ENCODE peak calls at places on chromosomes 6 and 20, in seven cellular contexts. A, V, X, K, L, R and F are unnamed samples.
A peak's percentile ranks its signal among the peaks of the same experiment; 100 is the strongest.

GRCh38 chr20:51860015-51860882 is 57.9 kb upstream of the SALL4 start:
- DNase-seq in K (no peak), R (peak; percentile 84), L (peak; percentile 76), V (peak; percentile 85), A (no peak), X (no peak), F (no peak)

GRCh38 chr6:33843696-33844121 is 39.9 kb upstream of the MLN start:
- DNase-seq in X (no peak), K (no peak), V (no peak), R (no peak), A (no peak), L (no peak), F (no peak)

GRCh38 chr6:37804676-37805075 is 14.9 kb upstream of the ZFAND3 start:
- DNase-seq in L (no peak), X (no peak), R (no peak), V (no peak), K (no peak), A (no peak), F (peak; percentile 60)

GRCh38 chr6:107506145-107506544 is 16.2 kb downstream of the SOBP start:
- DNase-seq in A (no peak), L (no peak), R (peak; percentile 41), V (peak; percentile 75), X (no peak), K (no peak), F (no peak)

GRCh38 chr6:159969204-159969912 is 476 bp downstream of the IGF2R start:
- DNase-seq in X (no peak), V (peak; percentile 23), K (peak; percentile 95), A (no peak), R (no peak), L (peak; percentile 58), F (peak; percentile 35)

GRCh38 chr20:16349518-16350295 is 223.5 kb downstream of the KIF16B start:
- DNase-seq in V (no peak), A (no peak), K (no peak), R (no peak), X (no peak), L (peak; percentile 5), F (peak; percentile 7)

GRCh38 chr6:21666788-21667681 is 73.5 kb downstream of the SOX4 start:
- DNase-seq in A (no peak), R (no peak), V (no peak), L (no peak), K (no peak), X (no peak), F (peak; percentile 17)

GRCh38 chr6:46888578-46888977 is 33.2 kb downstream of the ADGRF5 start:
- DNase-seq in X (no peak), A (no peak), K (no peak), L (no peak), V (no peak), R (peak; percentile 91), F (peak; percentile 11)

GRCh38 chr20:34559311-34560140 is 1.0 kb downstream of the MAP1LC3A start:
- DNase-seq in R (no peak), V (no peak), L (no peak), K (peak; percentile 83), A (no peak), X (peak; percentile 33), F (peak; percentile 30)

GRCh38 chr6:24832794-24833193 is 34.1 kb upstream of the ARMH2 start:
- DNase-seq in K (no peak), V (no peak), L (no peak), X (no peak), A (no peak), R (no peak), F (no peak)
- H3K4me3 ChIP-seq in K (no peak overlapping the region), V (no peak overlapping the region), L (no peak overlapping the region), X (no peak overlapping the region), A (no peak overlapping the region), R (no peak overlapping the region), F (no peak overlapping the region)

GRCh38 chr6:89351632-89352328 is 742 bp downstream of the UBE2J1 start:
- DNase-seq in K (no peak), V (peak; percentile 78), L (peak; percentile 41), R (peak; percentile 22), X (no peak), A (no peak), F (peak; percentile 4)

GRCh38 chr6:89348372-89348771 is 4.2 kb downstream of the UBE2J1 start:
- DNase-seq in X (no peak), V (no peak), L (peak; percentile 17), A (no peak), K (no peak), R (no peak), F (peak; percentile 52)

GRCh38 chr6:89350281-89351037 is 2.1 kb downstream of the UBE2J1 start:
- DNase-seq in X (peak; percentile 41), K (no peak), V (peak; percentile 37), A (no peak), R (no peak), L (peak; percentile 17), F (peak; percentile 70)

GRCh38 chr6:89347825-89348224 is 4.7 kb downstream of the UBE2J1 start:
- DNase-seq in L (peak; percentile 44), K (no peak), A (no peak), V (no peak), X (no peak), R (no peak), F (no peak)

GRCh38 chr6:89346433-89346832 is 6.1 kb downstream of the UBE2J1 start:
- DNase-seq in A (no peak), X (no peak), R (no peak), V (no peak), L (peak; percentile 14), K (no peak), F (no peak)
- H3K4me3 ChIP-seq in A (no peak overlapping the region), X (no peak overlapping the region), R (no peak overlapping the region), V (no peak overlapping the region), L (no peak overlapping the region), K (no peak overlapping the region), F (no peak overlapping the region)

GRCh38 chr6:30883476-30883742 is 910 bp upstream of the DDR1 start:
- DNase-seq in R (no peak), X (no peak), V (no peak), K (no peak), A (no peak), L (no peak), F (no peak)
- H3K4me3 ChIP-seq in R (peak overlapping the region; percentile 70), X (no peak overlapping the region), V (peak overlapping the region; percentile 61), K (peak overlapping the region; percentile 60), A (peak overlapping the region; percentile 89), L (no peak overlapping the region), F (no peak overlapping the region)

GRCh38 chr6:136787726-136788068 is 4.6 kb downstream of the MAP3K5 start:
- DNase-seq in X (no peak), K (no peak), V (no peak), R (no peak), A (no peak), L (no peak), F (no peak)
- H3K4me3 ChIP-seq in X (peak overlapping the region; percentile 16), K (peak overlapping the region; percentile 91), V (no peak overlapping the region), R (no peak overlapping the region), A (peak overlapping the region; percentile 96), L (no peak overlapping the region), F (no peak overlapping the region)

DNA sequence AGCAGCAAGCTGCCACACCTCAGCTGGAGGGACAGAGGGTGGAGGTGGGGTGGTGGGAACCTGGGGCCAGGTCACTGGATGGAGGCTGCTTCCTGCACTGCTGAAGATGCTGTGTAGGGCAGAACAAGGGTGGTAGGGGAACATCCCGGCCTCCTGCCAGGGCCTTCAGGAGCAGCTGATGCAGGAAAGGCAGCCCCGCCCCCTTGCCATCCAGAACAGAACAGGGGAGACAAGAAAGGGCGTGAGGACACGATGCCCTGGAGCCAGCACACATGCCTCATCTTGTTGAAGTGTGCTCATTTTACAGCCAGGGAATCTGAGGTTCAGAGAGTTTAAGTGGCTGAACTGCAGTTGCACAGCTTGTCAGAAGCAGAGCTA is 43.1 kb upstream of the PHACTR3 start:
- DNase-seq in L (no peak), A (no peak), K (no peak), V (no peak), X (no peak), R (no peak), F (no peak)
- H3K4me3 ChIP-seq in L (no peak overlapping the region), A (no peak overlapping the region), K (no peak overlapping the region), V (no peak overlapping the region), X (no peak overlapping the region), R (no peak overlapping the region), F (no peak overlapping the region)

DNA sequence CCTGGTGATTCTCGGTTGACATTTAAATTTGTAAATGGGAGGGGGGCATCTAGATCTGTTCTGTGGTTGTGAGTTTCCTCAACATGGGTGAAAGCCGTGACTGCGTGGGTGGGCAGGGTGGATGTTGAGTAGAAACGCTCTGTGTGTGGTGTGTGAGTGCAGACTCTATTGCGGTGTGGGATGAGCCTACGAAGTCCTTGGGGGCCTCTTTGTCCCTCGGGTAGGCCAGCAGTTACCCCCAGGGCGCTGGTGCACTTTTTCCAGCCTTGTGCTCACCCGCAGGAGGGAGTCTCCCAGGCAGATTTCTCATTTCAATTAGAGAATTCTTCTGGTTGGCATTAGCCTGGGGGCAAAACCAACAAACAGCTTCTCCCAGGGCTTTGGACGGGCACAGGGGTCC is 10.6 kb downstream of the TOX2 start:
- DNase-seq in R (no peak), L (no peak), V (no peak), A (no peak), X (peak; percentile 44), K (no peak), F (no peak)
- H3K4me3 ChIP-seq in R (no peak overlapping the region), L (no peak overlapping the region), V (no peak overlapping the region), A (no peak overlapping the region), X (peak overlapping the region; percentile 3), K (no peak overlapping the region), F (no peak overlapping the region)

GRCh38 chr20:45253260-45253659 is 1.1 kb downstream of the SLPI start:
- DNase-seq in L (no peak), K (no peak), V (no peak), X (no peak), A (no peak), R (peak; percentile 88), F (no peak)
- H3K4me3 ChIP-seq in L (no peak overlapping the region), K (no peak overlapping the region), V (no peak overlapping the region), X (no peak overlapping the region), A (peak overlapping the region; percentile 57), R (peak overlapping the region; percentile 58), F (no peak overlapping the region)

GRCh38 chr20:38724603-38725457 is 544 bp downstream of the SLC32A1 start:
- DNase-seq in A (no peak), K (no peak), V (no peak), R (no peak), X (no peak), L (no peak), F (no peak)

GRCh38 chr20:38726849-38727601 is 2.7 kb downstream of the SLC32A1 start:
- DNase-seq in V (no peak), R (no peak), L (no peak), X (peak; percentile 37), K (no peak), A (no peak), F (no peak)

GRCh38 chr20:38725458-38725958 is 1.2 kb downstream of the SLC32A1 start:
- DNase-seq in K (no peak), V (no peak), L (no peak), X (peak; percentile 21), A (no peak), R (no peak), F (no peak)

GRCh38 chr20:38727602-38728236 is 3.4 kb downstream of the SLC32A1 start:
- DNase-seq in L (no peak), K (no peak), R (no peak), V (no peak), A (no peak), X (peak; percentile 16), F (no peak)

GRCh38 chr20:38725959-38726848 is 1.9 kb downstream of the SLC32A1 start:
- DNase-seq in A (no peak), K (no peak), V (no peak), L (no peak), X (peak; percentile 30), R (peak; percentile 47), F (no peak)
- H3K4me3 ChIP-seq in A (no peak overlapping the region), K (no peak overlapping the region), V (no peak overlapping the region), L (no peak overlapping the region), X (no peak overlapping the region), R (no peak overlapping the region), F (no peak overlapping the region)